ENCODE peak calls at places on chromosomes 16 and 17, in ten cellular contexts. One of them, this sample, is unnamed.

GRCh38 chr16:70681382-70682238 is 4.2 kb downstream of the MTSS2 start:
- DNase-seq in AG09319: no peak
- DNase-seq in SW 1271: no peak
- DNase-seq in GM23338: no peak
- DNase-seq in spleen: peak; percentile 77
- DNase-seq in activated effector memory CD4-positive, alpha-beta T cell treated with anti-CD3 and anti-CD28 coated beads, Interleukin-2, amount 50 U/mL, for 16 hours: no peak
- DNase-seq in GM19239: no peak
- DNase-seq in colonic mucosa: no peak
- DNase-seq in GM13977: no peak
- DNase-seq in body of pancreas: no peak
- DNase-seq in this sample: no peak

GRCh38 chr16:47019563-47019962 is 46.1 kb upstream of the DNAJA2 start:
- DNase-seq in AG09319: no peak
- DNase-seq in SW 1271: no peak
- DNase-seq in GM23338: no peak
- DNase-seq in spleen: no peak
- DNase-seq in activated effector memory CD4-positive, alpha-beta T cell treated with anti-CD3 and anti-CD28 coated beads, Interleukin-2, amount 50 U/mL, for 16 hours: no peak
- DNase-seq in GM19239: no peak
- DNase-seq in colonic mucosa: no peak
- DNase-seq in GM13977: no peak
- DNase-seq in body of pancreas: no peak
- DNase-seq in this sample: no peak

GRCh38 chr17:48720263-48721008 is 1.9 kb downstream of the PRAC1 start:
- DNase-seq in AG09319: no peak
- DNase-seq in SW 1271: no peak
- DNase-seq in GM23338: no peak
- DNase-seq in spleen: no peak
- DNase-seq in activated effector memory CD4-positive, alpha-beta T cell treated with anti-CD3 and anti-CD28 coated beads, Interleukin-2, amount 50 U/mL, for 16 hours: no peak
- DNase-seq in GM19239: no peak
- DNase-seq in colonic mucosa: peak; percentile 64
- DNase-seq in GM13977: no peak
- DNase-seq in body of pancreas: no peak
- DNase-seq in this sample: no peak

GRCh38 chr17:56506349-56506748 is 87.2 kb upstream of the NOG start:
- DNase-seq in AG09319: no peak
- DNase-seq in SW 1271: no peak
- DNase-seq in GM23338: peak; percentile 17
- DNase-seq in spleen: no peak
- DNase-seq in activated effector memory CD4-positive, alpha-beta T cell treated with anti-CD3 and anti-CD28 coated beads, Interleukin-2, amount 50 U/mL, for 16 hours: no peak
- DNase-seq in GM19239: no peak
- DNase-seq in colonic mucosa: no peak
- DNase-seq in GM13977: no peak
- DNase-seq in body of pancreas: no peak
- DNase-seq in this sample: no peak

GRCh38 chr17:16286009-16286946 is 67.0 kb downstream of the CENPV start:
- DNase-seq in AG09319: peak; percentile 86
- DNase-seq in SW 1271: peak; percentile 99
- DNase-seq in GM23338: peak; percentile 96
- DNase-seq in spleen: peak; percentile 93
- DNase-seq in activated effector memory CD4-positive, alpha-beta T cell treated with anti-CD3 and anti-CD28 coated beads, Interleukin-2, amount 50 U/mL, for 16 hours: peak; percentile 89
- DNase-seq in GM19239: peak; percentile 75
- DNase-seq in colonic mucosa: peak; percentile 93
- DNase-seq in GM13977: peak; percentile 83
- DNase-seq in body of pancreas: peak; percentile 87
- DNase-seq in this sample: peak; percentile 86

GRCh38 chr16:72715267-72715666 is 332.7 kb downstream of the ZFHX3 start:
- DNase-seq in AG09319: no peak
- DNase-seq in SW 1271: no peak
- DNase-seq in GM23338: no peak
- DNase-seq in spleen: no peak
- DNase-seq in activated effector memory CD4-positive, alpha-beta T cell treated with anti-CD3 and anti-CD28 coated beads, Interleukin-2, amount 50 U/mL, for 16 hours: no peak
- DNase-seq in GM19239: no peak
- DNase-seq in colonic mucosa: no peak
- DNase-seq in GM13977: no peak
- DNase-seq in body of pancreas: no peak
- DNase-seq in this sample: no peak

GRCh38 chr17:31907342-31907975 is 6.0 kb upstream of the UTP6 start:
- DNase-seq in AG09319: no peak
- DNase-seq in SW 1271: no peak
- DNase-seq in GM23338: no peak
- DNase-seq in spleen: no peak
- DNase-seq in activated effector memory CD4-positive, alpha-beta T cell treated with anti-CD3 and anti-CD28 coated beads, Interleukin-2, amount 50 U/mL, for 16 hours: peak; percentile 19
- DNase-seq in GM19239: no peak
- DNase-seq in colonic mucosa: peak; percentile 32
- DNase-seq in GM13977: no peak
- DNase-seq in body of pancreas: peak; percentile 26
- DNase-seq in this sample: no peak

GRCh38 chr17:31442276-31442675 is 50.8 kb downstream of the RAB11FIP4 start:
- DNase-seq in AG09319: no peak
- DNase-seq in SW 1271: no peak
- DNase-seq in GM23338: no peak
- DNase-seq in spleen: no peak
- DNase-seq in activated effector memory CD4-positive, alpha-beta T cell treated with anti-CD3 and anti-CD28 coated beads, Interleukin-2, amount 50 U/mL, for 16 hours: no peak
- DNase-seq in GM19239: no peak
- DNase-seq in colonic mucosa: no peak
- DNase-seq in GM13977: no peak
- DNase-seq in body of pancreas: no peak
- DNase-seq in this sample: no peak

GRCh38 chr17:50213026-50214015 is 11.9 kb upstream of the COL1A1 start:
- DNase-seq in AG09319: no peak
- DNase-seq in SW 1271: no peak
- DNase-seq in GM23338: peak; percentile 60
- DNase-seq in spleen: no peak
- DNase-seq in activated effector memory CD4-positive, alpha-beta T cell treated with anti-CD3 and anti-CD28 coated beads, Interleukin-2, amount 50 U/mL, for 16 hours: peak; percentile 64
- DNase-seq in GM19239: peak; percentile 62
- DNase-seq in colonic mucosa: peak; percentile 18
- DNase-seq in GM13977: peak; percentile 80
- DNase-seq in body of pancreas: no peak
- DNase-seq in this sample: no peak

GRCh38 chr16:67391424-67392300 is 1.6 kb downstream of the TPPP3 start:
- DNase-seq in AG09319: no peak
- DNase-seq in SW 1271: no peak
- DNase-seq in GM23338: no peak
- DNase-seq in spleen: peak; percentile 64
- DNase-seq in activated effector memory CD4-positive, alpha-beta T cell treated with anti-CD3 and anti-CD28 coated beads, Interleukin-2, amount 50 U/mL, for 16 hours: peak; percentile 57
- DNase-seq in GM19239: no peak
- DNase-seq in colonic mucosa: no peak
- DNase-seq in GM13977: no peak
- DNase-seq in body of pancreas: no peak
- DNase-seq in this sample: no peak

GRCh38 chr16:73405851-73406250 is 357.9 kb upstream of the ZFHX3 start:
- DNase-seq in AG09319: no peak
- DNase-seq in SW 1271: no peak
- DNase-seq in GM23338: no peak
- DNase-seq in spleen: no peak
- DNase-seq in activated effector memory CD4-positive, alpha-beta T cell treated with anti-CD3 and anti-CD28 coated beads, Interleukin-2, amount 50 U/mL, for 16 hours: no peak
- DNase-seq in GM19239: no peak
- DNase-seq in colonic mucosa: no peak
- DNase-seq in GM13977: no peak
- DNase-seq in body of pancreas: no peak
- DNase-seq in this sample: no peak

GRCh38 chr16:71895679-71896385 is 501 bp downstream of the IST1 start:
- DNase-seq in AG09319: no peak
- DNase-seq in SW 1271: no peak
- DNase-seq in GM23338: peak; percentile 50
- DNase-seq in spleen: peak; percentile 92
- DNase-seq in activated effector memory CD4-positive, alpha-beta T cell treated with anti-CD3 and anti-CD28 coated beads, Interleukin-2, amount 50 U/mL, for 16 hours: no peak
- DNase-seq in GM19239: no peak
- DNase-seq in colonic mucosa: peak; percentile 48
- DNase-seq in GM13977: peak; percentile 50
- DNase-seq in body of pancreas: peak; percentile 23
- DNase-seq in this sample: no peak

GRCh38 chr16:2689968-2690830 is 7.9 kb downstream of the KCTD5 start:
- DNase-seq in AG09319: no peak
- DNase-seq in SW 1271: no peak
- DNase-seq in GM23338: no peak
- DNase-seq in spleen: peak; percentile 51
- DNase-seq in activated effector memory CD4-positive, alpha-beta T cell treated with anti-CD3 and anti-CD28 coated beads, Interleukin-2, amount 50 U/mL, for 16 hours: no peak
- DNase-seq in GM19239: no peak
- DNase-seq in colonic mucosa: no peak
- DNase-seq in GM13977: no peak
- DNase-seq in body of pancreas: no peak
- DNase-seq in this sample: no peak

GRCh38 chr16:1527836-1528811 is 5.3 kb upstream of the TMEM204 start:
- DNase-seq in AG09319: no peak
- DNase-seq in SW 1271: no peak
- DNase-seq in GM23338: no peak
- DNase-seq in spleen: no peak
- DNase-seq in activated effector memory CD4-positive, alpha-beta T cell treated with anti-CD3 and anti-CD28 coated beads, Interleukin-2, amount 50 U/mL, for 16 hours: no peak
- DNase-seq in GM19239: no peak
- DNase-seq in colonic mucosa: no peak
- DNase-seq in GM13977: no peak
- DNase-seq in body of pancreas: peak; percentile 78
- DNase-seq in this sample: no peak

GRCh38 chr17:63976702-63977101 is 4.0 kb upstream of the SCN4A start:
- DNase-seq in AG09319: no peak
- DNase-seq in SW 1271: no peak
- DNase-seq in GM23338: no peak
- DNase-seq in spleen: no peak
- DNase-seq in activated effector memory CD4-positive, alpha-beta T cell treated with anti-CD3 and anti-CD28 coated beads, Interleukin-2, amount 50 U/mL, for 16 hours: no peak
- DNase-seq in GM19239: no peak
- DNase-seq in colonic mucosa: no peak
- DNase-seq in GM13977: no peak
- DNase-seq in body of pancreas: no peak
- DNase-seq in this sample: no peak

GRCh38 chr17:78529871-78530670 is 47.1 kb downstream of the DNAH17 start:
- DNase-seq in AG09319: no peak
- DNase-seq in SW 1271: no peak
- DNase-seq in GM23338: no peak
- DNase-seq in spleen: peak; percentile 59
- DNase-seq in activated effector memory CD4-positive, alpha-beta T cell treated with anti-CD3 and anti-CD28 coated beads, Interleukin-2, amount 50 U/mL, for 16 hours: peak; percentile 59
- DNase-seq in GM19239: no peak
- DNase-seq in colonic mucosa: peak; percentile 71
- DNase-seq in GM13977: no peak
- DNase-seq in body of pancreas: peak; percentile 77
- DNase-seq in this sample: no peak

GRCh38 chr17:43839670-43840101 is 6.7 kb upstream of the MPP3 start:
- DNase-seq in AG09319: no peak
- DNase-seq in SW 1271: no peak
- DNase-seq in GM23338: peak; percentile 20
- DNase-seq in spleen: peak; percentile 69
- DNase-seq in activated effector memory CD4-positive, alpha-beta T cell treated with anti-CD3 and anti-CD28 coated beads, Interleukin-2, amount 50 U/mL, for 16 hours: no peak
- DNase-seq in GM19239: no peak
- DNase-seq in colonic mucosa: peak; percentile 85
- DNase-seq in GM13977: no peak
- DNase-seq in body of pancreas: peak; percentile 71
- DNase-seq in this sample: no peak

GRCh38 chr16:54286330-54287017 is at the start of gene IRX3:
- DNase-seq in AG09319: peak; percentile 63
- DNase-seq in SW 1271: peak; percentile 72
- DNase-seq in GM23338: peak; percentile 94
- DNase-seq in spleen: no peak
- DNase-seq in activated effector memory CD4-positive, alpha-beta T cell treated with anti-CD3 and anti-CD28 coated beads, Interleukin-2, amount 50 U/mL, for 16 hours: no peak
- DNase-seq in GM19239: no peak
- DNase-seq in colonic mucosa: no peak
- DNase-seq in GM13977: peak; percentile 67
- DNase-seq in body of pancreas: peak; percentile 68
- DNase-seq in this sample: no peak

GRCh38 chr17:73261617-73261951 is at the start of gene CPSF4L:
- DNase-seq in AG09319: no peak
- DNase-seq in SW 1271: no peak
- DNase-seq in GM23338: no peak
- DNase-seq in spleen: peak; percentile 49
- DNase-seq in activated effector memory CD4-positive, alpha-beta T cell treated with anti-CD3 and anti-CD28 coated beads, Interleukin-2, amount 50 U/mL, for 16 hours: no peak
- DNase-seq in GM19239: no peak
- DNase-seq in colonic mucosa: no peak
- DNase-seq in GM13977: no peak
- DNase-seq in body of pancreas: no peak
- DNase-seq in this sample: no peak

GRCh38 chr16:82152641-82153094 is 17.4 kb downstream of the MPHOSPH6 start:
- DNase-seq in AG09319: no peak
- DNase-seq in SW 1271: no peak
- DNase-seq in GM23338: no peak
- DNase-seq in spleen: no peak
- DNase-seq in activated effector memory CD4-positive, alpha-beta T cell treated with anti-CD3 and anti-CD28 coated beads, Interleukin-2, amount 50 U/mL, for 16 hours: no peak
- DNase-seq in GM19239: no peak
- DNase-seq in colonic mucosa: peak; percentile 57
- DNase-seq in GM13977: no peak
- DNase-seq in body of pancreas: no peak
- DNase-seq in this sample: no peak

GRCh38 chr16:66988197-66988788 is at the start of gene CES4A:
- DNase-seq in AG09319: peak; percentile 68
- DNase-seq in SW 1271: no peak
- DNase-seq in GM23338: no peak
- DNase-seq in spleen: no peak
- DNase-seq in activated effector memory CD4-positive, alpha-beta T cell treated with anti-CD3 and anti-CD28 coated beads, Interleukin-2, amount 50 U/mL, for 16 hours: no peak
- DNase-seq in GM19239: no peak
- DNase-seq in colonic mucosa: no peak
- DNase-seq in GM13977: no peak
- DNase-seq in body of pancreas: peak; percentile 49
- DNase-seq in this sample: no peak

GRCh38 chr16:48385272-48385953 is at the start of gene SIAH1:
- DNase-seq in AG09319: peak; percentile 49
- DNase-seq in SW 1271: peak; percentile 19
- DNase-seq in GM23338: peak; percentile 89
- DNase-seq in spleen: peak; percentile 96
- DNase-seq in activated effector memory CD4-positive, alpha-beta T cell treated with anti-CD3 and anti-CD28 coated beads, Interleukin-2, amount 50 U/mL, for 16 hours: peak; percentile 96
- DNase-seq in GM19239: peak; percentile 95
- DNase-seq in colonic mucosa: peak; percentile 85
- DNase-seq in GM13977: peak; percentile 97
- DNase-seq in body of pancreas: peak; percentile 82
- DNase-seq in this sample: peak; percentile 88

GRCh38 chr17:70375813-70376448 is 206.6 kb downstream of the KCNJ2 start:
- DNase-seq in AG09319: no peak
- DNase-seq in SW 1271: no peak
- DNase-seq in GM23338: no peak
- DNase-seq in spleen: no peak
- DNase-seq in activated effector memory CD4-positive, alpha-beta T cell treated with anti-CD3 and anti-CD28 coated beads, Interleukin-2, amount 50 U/mL, for 16 hours: no peak
- DNase-seq in GM19239: no peak
- DNase-seq in colonic mucosa: no peak
- DNase-seq in GM13977: no peak
- DNase-seq in body of pancreas: no peak
- DNase-seq in this sample: no peak

GRCh38 chr16:20241321-20241720 is 86.0 kb downstream of the GP2 start:
- DNase-seq in AG09319: no peak
- DNase-seq in SW 1271: no peak
- DNase-seq in GM23338: no peak
- DNase-seq in spleen: no peak
- DNase-seq in activated effector memory CD4-positive, alpha-beta T cell treated with anti-CD3 and anti-CD28 coated beads, Interleukin-2, amount 50 U/mL, for 16 hours: no peak
- DNase-seq in GM19239: no peak
- DNase-seq in colonic mucosa: no peak
- DNase-seq in GM13977: no peak
- DNase-seq in body of pancreas: no peak
- DNase-seq in this sample: no peak

GRCh38 chr17:82486186-82487084 is 27.9 kb downstream of the NARF start:
- DNase-seq in AG09319: no peak
- DNase-seq in SW 1271: no peak
- DNase-seq in GM23338: no peak
- DNase-seq in spleen: no peak
- DNase-seq in activated effector memory CD4-positive, alpha-beta T cell treated with anti-CD3 and anti-CD28 coated beads, Interleukin-2, amount 50 U/mL, for 16 hours: no peak
- DNase-seq in GM19239: no peak
- DNase-seq in colonic mucosa: peak; percentile 32
- DNase-seq in GM13977: no peak
- DNase-seq in body of pancreas: no peak
- DNase-seq in this sample: no peak

GRCh38 chr16:69619514-69619913 is 53.7 kb downstream of the NFAT5 start:
- DNase-seq in AG09319: no peak
- DNase-seq in SW 1271: no peak
- DNase-seq in GM23338: no peak
- DNase-seq in spleen: no peak
- DNase-seq in activated effector memory CD4-positive, alpha-beta T cell treated with anti-CD3 and anti-CD28 coated beads, Interleukin-2, amount 50 U/mL, for 16 hours: no peak
- DNase-seq in GM19239: no peak
- DNase-seq in colonic mucosa: no peak
- DNase-seq in GM13977: no peak
- DNase-seq in body of pancreas: no peak
- DNase-seq in this sample: no peak

GRCh38 chr16:79601092-79601977 is 798 bp upstream of the MAF start:
- DNase-seq in AG09319: no peak
- DNase-seq in SW 1271: no peak
- DNase-seq in GM23338: peak; percentile 52
- DNase-seq in spleen: peak; percentile 85
- DNase-seq in activated effector memory CD4-positive, alpha-beta T cell treated with anti-CD3 and anti-CD28 coated beads, Interleukin-2, amount 50 U/mL, for 16 hours: peak; percentile 81
- DNase-seq in GM19239: no peak
- DNase-seq in colonic mucosa: peak; percentile 65
- DNase-seq in GM13977: no peak
- DNase-seq in body of pancreas: peak; percentile 47
- DNase-seq in this sample: peak; percentile 21

GRCh38 chr17:29205047-29205446 is 24.8 kb upstream of the MYO18A start:
- DNase-seq in AG09319: no peak
- DNase-seq in SW 1271: no peak
- DNase-seq in GM23338: no peak
- DNase-seq in spleen: no peak
- DNase-seq in activated effector memory CD4-positive, alpha-beta T cell treated with anti-CD3 and anti-CD28 coated beads, Interleukin-2, amount 50 U/mL, for 16 hours: peak; percentile 24
- DNase-seq in GM19239: no peak
- DNase-seq in colonic mucosa: no peak
- DNase-seq in GM13977: no peak
- DNase-seq in body of pancreas: peak; percentile 11
- DNase-seq in this sample: no peak

This sample was measured in GM06990.